ENCODE peak calls at places on chromosomes 4 and X, in ten cellular contexts. U is CD8-positive, alpha-beta T cell; Q is AG09309; I is RWPE2; R is bronchial epithelial cell; C is dorsolateral prefrontal cortex; G is ovary; Z is left lung; B is upper lobe of right lung; T is foreskin fibroblast. N is an unnamed sample.
A peak's percentile ranks its signal among the peaks of the same experiment; 100 is the strongest.

GRCh38 chr4:4302416-4302815 is 12.4 kb downstream of the ZBTB49 start:
- DNase-seq in T (no peak), C (no peak), Q (no peak), U (no peak), R (peak; percentile 14), I (no peak), B (no peak), G (no peak), Z (no peak), N (no peak)

GRCh38 chrX:53257670-53258423 is 23.5 kb downstream of the IQSEC2 start:
- DNase-seq in C (no peak), R (no peak), U (no peak), Z (no peak), B (no peak), T (no peak), G (no peak), Q (no peak), I (no peak), N (no peak)

GRCh38 chr4:56696056-56696455 is 15.0 kb upstream of the HOPX start:
- DNase-seq in T (no peak), Q (no peak), Z (no peak), G (no peak), B (no peak), C (no peak), I (no peak), R (peak; percentile 53), U (no peak), N (no peak)

GRCh38 chrX:103396186-103396585 is 19.8 kb downstream of the BEX3 start:
- DNase-seq in Q (peak; percentile 5), I (no peak), U (no peak), Z (no peak), B (no peak), G (no peak), T (peak; percentile 65), C (no peak), R (no peak), N (no peak)

GRCh38 chr4:158861766-158862165 is 92.9 kb downstream of the FNIP2 start:
- DNase-seq in U (no peak), G (no peak), T (no peak), Z (no peak), C (no peak), B (no peak), R (no peak), Q (no peak), I (no peak), N (no peak)

GRCh38 chr4:11632488-11632887 is 203.8 kb upstream of the HS3ST1 start:
- DNase-seq in B (no peak), Q (no peak), T (no peak), U (no peak), R (peak; percentile 99), G (no peak), Z (no peak), I (peak; percentile 82), C (no peak), N (no peak)

GRCh38 chr4:5866841-5867782 is 25.8 kb downstream of the CRMP1 start:
- DNase-seq in G (no peak), T (no peak), R (no peak), C (no peak), Q (no peak), Z (no peak), B (no peak), U (no peak), I (no peak), N (no peak)

GRCh38 chr4:52234539-52235174 is 183.6 kb downstream of the SPATA18 start:
- DNase-seq in B (no peak), R (peak; percentile 57), T (peak; percentile 33), C (no peak), U (no peak), I (no peak), Z (no peak), G (peak; percentile 57), Q (peak; percentile 27), N (no peak)

GRCh38 chr4:174181827-174182226 is 101.6 kb downstream of the FBXO8 start:
- DNase-seq in B (no peak), Q (no peak), R (no peak), U (no peak), G (no peak), I (no peak), T (no peak), Z (no peak), C (no peak), N (no peak)
- TF ChIP-seq CTCF in B (no peak), Q (no peak), R (no peak), U (no peak), G (no peak), I (no peak), T (no peak), Z (no peak), C (no peak), N (no peak)

DNA sequence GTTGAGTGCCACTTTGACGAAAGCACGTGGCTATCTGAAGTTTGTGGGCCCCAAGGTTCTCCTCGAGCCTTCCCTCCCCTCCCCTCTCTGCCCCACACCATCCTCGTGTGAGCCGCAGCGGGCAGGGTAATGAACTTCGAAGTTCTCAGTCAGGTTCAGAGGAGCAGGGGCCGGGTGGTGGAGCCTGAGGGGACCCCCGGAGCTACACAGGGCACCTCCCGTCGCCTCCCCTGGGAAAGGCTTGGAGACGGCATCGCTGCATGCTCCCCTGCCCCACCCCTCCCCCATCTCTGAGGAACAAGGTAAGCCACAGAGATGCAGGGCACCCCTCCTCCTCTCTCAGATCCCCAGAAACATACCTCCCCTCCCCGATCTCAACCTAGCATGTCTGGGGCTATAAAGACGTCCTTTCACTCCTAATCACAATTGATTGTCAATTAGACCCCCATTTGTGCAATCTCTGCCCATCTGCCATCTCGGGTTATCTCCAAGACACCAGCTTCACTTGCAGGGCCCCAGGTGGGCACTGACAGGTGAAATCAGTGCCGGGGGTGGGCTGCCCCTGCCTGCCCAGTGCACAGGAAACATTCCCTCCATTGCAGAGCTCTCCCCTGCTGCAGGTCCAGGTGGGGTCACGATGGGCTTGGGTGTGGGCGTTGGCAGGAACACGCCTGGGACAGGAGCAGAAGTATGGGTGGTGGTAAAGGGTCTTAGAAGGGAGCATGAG is 3.0 kb upstream of the NKX1-1 start:
- DNase-seq in G (peak; percentile 10), Q (no peak), I (no peak), B (peak; percentile 40), C (no peak), Z (peak; percentile 59), R (no peak), T (no peak), U (no peak), N (no peak)
- H3K4me3 ChIP-seq in G (no peak overlapping the region), Q (no peak overlapping the region), I (no peak overlapping the region), B (no peak overlapping the region), C (no peak overlapping the region), Z (no peak overlapping the region), R (no peak overlapping the region), T (no peak overlapping the region), U (no peak overlapping the region), N (no peak overlapping the region)

GRCh38 chrX:124231454-124231853 is 101.0 kb upstream of the TEX13D start:
- DNase-seq in T (no peak), G (no peak), Q (no peak), C (no peak), I (no peak), U (no peak), B (no peak), Z (no peak), R (no peak), N (no peak)
- TF ChIP-seq CTCF in T (no peak), G (no peak), Q (no peak), C (no peak), I (no peak), U (no peak), B (no peak), Z (no peak), R (no peak), N (no peak)

GRCh38 chrX:13569479-13570244 is at the start of gene EGFL6:
- DNase-seq in G (no peak), U (no peak), I (peak; percentile 24), C (no peak), R (no peak), Z (peak; percentile 43), T (no peak), B (no peak), Q (no peak), N (no peak)

GRCh38 chrX:13574600-13574999 is 5.2 kb downstream of the EGFL6 start:
- DNase-seq in B (no peak), C (no peak), U (no peak), Q (no peak), Z (no peak), T (no peak), R (no peak), G (no peak), I (no peak), N (no peak)

GRCh38 chrX:13571136-13571535 is 1.7 kb downstream of the EGFL6 start:
- DNase-seq in G (no peak), R (no peak), I (no peak), Q (no peak), B (no peak), Z (no peak), U (no peak), T (no peak), C (no peak), N (no peak)

GRCh38 chrX:13570245-13570573 is 808 bp downstream of the EGFL6 start:
- DNase-seq in Z (no peak), I (no peak), U (no peak), R (no peak), C (no peak), T (no peak), B (no peak), G (no peak), Q (no peak), N (no peak)
- H3K4me3 ChIP-seq in Z (peak overlapping the region; percentile 17), I (no peak overlapping the region), U (no peak overlapping the region), R (no peak overlapping the region), C (no peak overlapping the region), T (no peak overlapping the region), B (peak overlapping the region; percentile 33), G (no peak overlapping the region), Q (no peak overlapping the region), N (no peak overlapping the region)

GRCh38 chrX:23699636-23700194 is 32.4 kb downstream of the PRDX4 start:
- DNase-seq in R (no peak), Q (no peak), G (peak; percentile 45), B (no peak), C (no peak), Z (no peak), U (no peak), T (no peak), I (no peak), N (no peak)

GRCh38 chrX:23692166-23692565 is 24.9 kb downstream of the PRDX4 start:
- DNase-seq in Q (no peak), R (no peak), U (no peak), B (no peak), Z (no peak), C (no peak), I (no peak), T (no peak), G (no peak), N (no peak)

DNA sequence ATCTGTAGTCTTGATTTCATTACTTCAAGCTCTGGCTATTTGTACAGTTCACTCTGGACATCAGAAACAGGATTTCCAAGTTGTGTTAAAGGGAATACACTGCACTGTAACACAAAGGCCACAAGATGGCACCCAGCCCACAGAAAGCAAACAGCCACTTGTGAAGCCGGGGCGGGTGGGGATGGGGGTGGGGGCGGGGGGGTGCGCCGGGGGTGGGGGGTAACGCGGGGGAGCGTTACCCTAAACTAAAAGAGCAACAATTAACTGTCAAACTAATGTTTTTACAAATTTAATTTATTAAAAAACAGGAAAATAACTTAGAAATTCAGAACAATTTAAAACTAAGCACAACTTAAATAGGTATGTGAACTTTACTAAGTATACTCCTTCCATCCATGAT is 27.3 kb downstream of the PRDX4 start:
- DNase-seq in Z (no peak), R (peak; percentile 39), B (no peak), I (no peak), T (peak; percentile 18), C (peak; percentile 36), G (peak; percentile 50), Q (no peak), U (no peak), N (peak; percentile 16)
- TF ChIP-seq CTCF in Z (peak; percentile 42), R (peak; percentile 33), B (peak; percentile 42), I (peak; percentile 48), T (peak; percentile 24), C (peak; percentile 52), G (no peak), Q (peak; percentile 67), U (peak; percentile 39), N (peak; percentile 56)

GRCh38 chr4:187732524-187732923 is 263.0 kb upstream of the ZFP42 start:
- DNase-seq in Z (no peak), G (no peak), U (no peak), Q (no peak), R (peak; percentile 4), T (no peak), C (no peak), I (no peak), B (no peak), N (no peak)
- H3K4me3 ChIP-seq in Z (no peak overlapping the region), G (no peak overlapping the region), U (no peak overlapping the region), Q (no peak overlapping the region), R (no peak overlapping the region), T (no peak overlapping the region), C (no peak overlapping the region), I (no peak overlapping the region), B (no peak overlapping the region), N (no peak overlapping the region)

N was measured in AG04450.